ENCODE peak calls at places on chromosomes 2 and 18, in five cellular contexts. F, H, K, A and U are unnamed samples.

GRCh38 chr18:59669872-59670657 is 27.2 kb downstream of the CCBE1 start:
- DNase-seq in F (no peak), A (no peak), K (no peak), H (peak), U (no peak)

GRCh38 chr2:56239437-56239836 is 55.6 kb downstream of the CCDC85A start:
- DNase-seq in F (no peak), A (no peak), K (no peak), H (peak), U (no peak)

GRCh38 chr2:190126758-190127157 is 64.2 kb upstream of the MSTN start:
- DNase-seq in K (no peak), F (no peak), A (no peak), H (peak), U (no peak)

GRCh38 chr2:42216712-42217111 is 47.6 kb downstream of the EML4 start:
- DNase-seq in K (no peak), A (no peak), F (no peak), H (peak), U (no peak)

GRCh38 chr2:75801234-75801982 is 90.7 kb upstream of the GCFC2 start:
- DNase-seq in F (no peak), A (no peak), K (no peak), H (no peak), U (peak)

GRCh38 chr2:147524912-147525311 is 319.9 kb upstream of the ACVR2A start:
- DNase-seq in K (no peak), H (no peak), F (no peak), A (no peak), U (no peak)

GRCh38 chr2:27723372-27724144 is 48.0 kb upstream of the MRPL33 start:
- DNase-seq in H (peak), K (peak), F (no peak), A (peak), U (no peak)

GRCh38 chr2:10017313-10017941 is 25.9 kb upstream of the KLF11 start:
- DNase-seq in F (no peak), H (no peak), A (no peak), K (no peak), U (no peak)

GRCh38 chr2:129224022-129224421 is 755.4 kb upstream of the RAB6C start:
- DNase-seq in F (no peak), K (no peak), H (no peak), A (no peak), U (no peak)

GRCh38 chr2:138147796-138148195 is 183.5 kb downstream of the HNMT start:
- DNase-seq in K (no peak), A (no peak), F (no peak), H (no peak), U (no peak)

GRCh38 chr2:3283206-3283605 is 94.4 kb downstream of the EIPR1 start:
- DNase-seq in F (no peak), H (no peak), A (no peak), K (no peak), U (no peak)

GRCh38 chr2:190359896-190360376 is 16.5 kb downstream of the INPP1 start:
- DNase-seq in K (no peak), H (peak), A (no peak), F (no peak), U (no peak)

GRCh38 chr2:22291074-22291473 is 1093.9 kb upstream of the KLHL29 start:
- DNase-seq in H (no peak), F (no peak), A (no peak), K (no peak), U (no peak)

GRCh38 chr2:231181848-231182247 is 16.6 kb upstream of the ARMC9 start:
- DNase-seq in H (peak), A (peak), F (no peak), K (peak), U (peak)

GRCh38 chr18:50306944-50307343 is 19.5 kb upstream of the CXXC1 start:
- DNase-seq in F (no peak), K (no peak), A (peak), H (peak), U (no peak)

GRCh38 chr18:73945130-73945792 is 202.4 kb downstream of the FBXO15 start:
- DNase-seq in K (no peak), H (peak), A (no peak), F (no peak), U (no peak)

GRCh38 chr2:155080394-155080793 is 381.9 kb downstream of the KCNJ3 start:
- DNase-seq in F (no peak), H (no peak), A (no peak), K (no peak), U (no peak)

GRCh38 chr2:167331636-167332232 is 443.5 kb downstream of the XIRP2 start:
- DNase-seq in A (no peak), K (no peak), H (no peak), F (peak), U (no peak)

GRCh38 chr2:50004667-50005066 is 850.4 kb upstream of the FSHR start:
- DNase-seq in F (peak), H (no peak), A (no peak), K (no peak), U (no peak)

GRCh38 chr2:23404426-23404825 is 19.4 kb downstream of the KLHL29 start:
- DNase-seq in K (peak), A (no peak), F (no peak), H (peak), U (peak)

GRCh38 chr18:64474751-64475150 is 325.9 kb upstream of the LINC00305 start:
- DNase-seq in K (no peak), H (no peak), F (no peak), A (no peak), U (no peak)

GRCh38 chr2:127400533-127400896 is 12.7 kb upstream of the MAP3K2 start:
- DNase-seq in F (no peak), K (no peak), H (no peak), A (no peak), U (no peak)

GRCh38 chr2:121034551-121034950 is 250.5 kb downstream of the TFCP2L1 start:
- DNase-seq in F (no peak), H (no peak), A (no peak), K (no peak), U (no peak)

GRCh38 chr2:1591978-1592907 is 152.1 kb downstream of the PXDN start:
- DNase-seq in A (no peak), K (peak), F (peak), H (peak), U (no peak)

GRCh38 chr18:68960355-68960754 is 162.5 kb downstream of the CCDC102B start:
- DNase-seq in F (no peak), H (no peak), K (no peak), A (no peak), U (no peak)

GRCh38 chr2:46339676-46340459 is 42.7 kb downstream of the EPAS1 start:
- DNase-seq in H (peak), F (no peak), K (no peak), A (peak), U (no peak)

GRCh38 chr18:51195602-51196115 is 1.8 kb downstream of the MEX3C start:
- DNase-seq in F (no peak), A (peak), K (peak), H (peak), U (no peak)

GRCh38 chr18:33987206-33987605 is 237.5 kb downstream of the NOL4 start:
- DNase-seq in H (no peak), K (no peak), A (no peak), F (no peak), U (no peak)

GRCh38 chr18:46677609-46678470 is 20.8 kb upstream of the LOXHD1 start:
- DNase-seq in H (no peak), A (no peak), F (no peak), K (no peak), U (no peak)

GRCh38 chr2:23601301-23601965 is 216.5 kb downstream of the KLHL29 start:
- DNase-seq in K (no peak), F (no peak), H (peak), A (no peak), U (no peak)

GRCh38 chr2:235383272-235383843 is 110.5 kb upstream of the AGAP1 start:
- DNase-seq in F (no peak), H (no peak), K (no peak), A (no peak), U (no peak)

GRCh38 chr2:201448701-201449100 is 2.6 kb downstream of the TRAK2 start:
- DNase-seq in F (no peak), A (no peak), H (no peak), K (no peak), U (no peak)

GRCh38 chr2:199760574-199760973 is 90.4 kb downstream of the FTCDNL1 start:
- DNase-seq in H (no peak), A (no peak), F (no peak), K (no peak), U (no peak)

GRCh38 chr18:75051757-75052156 is 157.2 kb downstream of the PTGR3 start:
- DNase-seq in K (no peak), F (no peak), H (no peak), A (no peak), U (no peak)

GRCh38 chr2:106053116-106053515 is 141.0 kb downstream of the UXS1 start:
- DNase-seq in H (peak), A (no peak), K (no peak), F (no peak), U (no peak)

GRCh38 chr18:3453540-3454364 is 3.8 kb downstream of the TGIF1 start:
- DNase-seq in F (no peak), A (no peak), H (peak), K (no peak), U (no peak)

GRCh38 chr2:241868661-241869081 is 858 bp upstream of the RTP5 start:
- DNase-seq in K (no peak), H (no peak), A (no peak), F (no peak), U (no peak)

GRCh38 chr2:20438334-20439192 is 8.3 kb upstream of the RHOB start:
- DNase-seq in K (peak), H (peak), A (no peak), F (no peak), U (no peak)

GRCh38 chr2:80473806-80474205 is 169.3 kb upstream of the LRRTM1 start:
- DNase-seq in H (no peak), F (no peak), K (no peak), A (no peak), U (no peak)
- TF ChIP-seq RAD21 in H (no peak), F (no peak), K (no peak), A (no peak), U (no peak)

GRCh38 chr2:239328306-239329191 is 72.3 kb downstream of the HDAC4 start:
- DNase-seq in A (peak), K (no peak), H (peak), F (no peak), U (no peak)
- TF ChIP-seq RAD21 in A (no peak), K (no peak), H (peak), F (no peak), U (no peak)

GRCh38 chr2:237923507-237924163 is 43.2 kb upstream of the UBE2F start:
- DNase-seq in H (peak), F (peak), K (peak), A (peak), U (no peak)
- TF ChIP-seq RAD21 in H (peak), F (peak), K (peak), A (peak), U (peak)

GRCh38 chr2:68971591-68972231 is 2.7 kb upstream of the GKN1 start:
- DNase-seq in A (no peak), H (peak), K (peak), F (no peak), U (no peak)
- TF ChIP-seq RAD21 in A (no peak), H (no peak), K (peak), F (no peak), U (no peak)

GRCh38 chr18:65721634-65722033 is 29.2 kb upstream of the CDH7 start:
- DNase-seq in K (no peak), H (no peak), F (no peak), A (no peak), U (no peak)
- TF ChIP-seq RAD21 in K (no peak), H (no peak), F (no peak), A (no peak), U (no peak)

GRCh38 chr18:28185121-28185520 is 8.2 kb upstream of the CDH2 start:
- DNase-seq in K (no peak), F (no peak), A (no peak), H (no peak), U (no peak)
- TF ChIP-seq RAD21 in K (no peak), F (no peak), A (no peak), H (no peak), U (no peak)

GRCh38 chr2:38750793-38751042 is 443 bp downstream of the SRSF7 start:
- DNase-seq in A (peak), H (no peak), K (peak), F (no peak), U (no peak)
- TF ChIP-seq RAD21 in A (no peak), H (no peak), K (no peak), F (no peak), U (no peak)

DNA sequence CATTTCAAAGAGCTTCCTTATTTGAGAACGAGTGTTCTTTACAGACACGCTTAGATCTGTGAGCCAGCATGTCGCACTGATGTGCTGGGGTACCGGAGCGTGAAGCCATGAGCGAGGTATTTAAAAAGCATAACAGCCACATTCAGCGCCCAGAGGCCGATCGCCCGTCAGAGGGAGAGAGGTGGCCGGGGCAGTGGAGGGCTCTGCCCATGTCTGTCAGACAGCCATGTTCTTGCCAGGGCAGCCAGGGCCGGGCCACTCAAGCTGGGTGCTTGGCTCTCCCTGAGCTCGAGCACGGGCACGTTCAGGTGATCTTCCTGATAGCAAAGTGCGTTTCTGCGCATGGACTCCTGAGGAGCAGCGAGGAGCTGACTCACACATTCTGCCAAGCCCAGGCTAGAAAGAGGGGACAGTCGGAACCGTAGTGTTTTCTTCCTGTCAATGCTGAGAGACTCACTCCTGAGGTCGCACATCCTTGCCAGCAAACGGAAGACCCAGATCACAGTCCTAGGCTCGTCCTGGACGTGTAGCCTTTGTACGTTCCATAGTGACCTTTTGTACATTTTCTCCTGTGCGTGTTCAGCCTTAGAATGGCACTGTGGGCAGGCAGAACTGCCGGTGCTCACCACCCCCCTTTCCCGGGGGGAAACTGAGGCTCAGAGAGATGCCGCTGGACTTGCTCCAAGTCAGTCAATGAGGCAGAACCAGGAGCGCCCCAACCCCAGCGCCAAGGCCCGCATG is 100.7 kb downstream of the NFATC1 start:
- DNase-seq in F (no peak), K (no peak), A (no peak), H (no peak), U (no peak)
- TF ChIP-seq RAD21 in F (no peak), K (no peak), A (no peak), H (no peak), U (no peak)

GRCh38 chr2:152560163-152560562 is 157.1 kb downstream of the PRPF40A start:
- DNase-seq in F (no peak), H (peak), A (no peak), K (no peak), U (no peak)
- TF ChIP-seq RAD21 in F (no peak), H (no peak), A (no peak), K (no peak), U (no peak)